ENCODE peak calls at places on chromosomes 3 and 15, in nine cellular contexts. One of them, this sample, is unnamed.

GRCh38 chr15:101023501-101024110 is 104.4 kb downstream of the LRRK1 start:
- DNase-seq in GDM1: no peak
- DNase-seq in anterior cingulate cortex: no peak
- DNase-seq in stimulated activated CD4-positive, alpha-beta T cell treated with anti-CD3 and anti-CD28 coated beads, Interleukin-2, amount 100 ng/mL, for 24 hours: no peak
- DNase-seq in neuronal stem cell: no peak
- DNase-seq in RPMI8226: no peak
- DNase-seq in NCI-H748 treated with DMSO at 0.1 percent for 48 hours: no peak
- DNase-seq in fibroblast of pulmonary artery: no peak
- DNase-seq in T follicular helper cell: no peak
- DNase-seq in this sample: no peak

GRCh38 chr3:9168230-9168629 is 81.2 kb downstream of the SRGAP3 start:
- DNase-seq in GDM1: no peak
- DNase-seq in NCI-H748 treated with DMSO at 0.1 percent for 48 hours: no peak
- DNase-seq in neuronal stem cell: no peak
- DNase-seq in anterior cingulate cortex: peak
- DNase-seq in T follicular helper cell: no peak
- DNase-seq in stimulated activated CD4-positive, alpha-beta T cell treated with anti-CD3 and anti-CD28 coated beads, Interleukin-2, amount 100 ng/mL, for 24 hours: peak
- DNase-seq in fibroblast of pulmonary artery: no peak
- DNase-seq in RPMI8226: peak
- DNase-seq in this sample: peak

GRCh38 chr3:68931406-68932149 is 769 bp downstream of the TAFA4 start:
- DNase-seq in GDM1: no peak
- DNase-seq in T follicular helper cell: no peak
- DNase-seq in fibroblast of pulmonary artery: no peak
- DNase-seq in neuronal stem cell: no peak
- DNase-seq in RPMI8226: no peak
- DNase-seq in NCI-H748 treated with DMSO at 0.1 percent for 48 hours: no peak
- DNase-seq in anterior cingulate cortex: no peak
- DNase-seq in stimulated activated CD4-positive, alpha-beta T cell treated with anti-CD3 and anti-CD28 coated beads, Interleukin-2, amount 100 ng/mL, for 24 hours: no peak
- DNase-seq in this sample: no peak

GRCh38 chr3:10421996-10422395 is 83.4 kb downstream of the ATP2B2 start:
- DNase-seq in stimulated activated CD4-positive, alpha-beta T cell treated with anti-CD3 and anti-CD28 coated beads, Interleukin-2, amount 100 ng/mL, for 24 hours: no peak
- DNase-seq in NCI-H748 treated with DMSO at 0.1 percent for 48 hours: no peak
- DNase-seq in GDM1: no peak
- DNase-seq in RPMI8226: no peak
- DNase-seq in anterior cingulate cortex: no peak
- DNase-seq in T follicular helper cell: no peak
- DNase-seq in fibroblast of pulmonary artery: no peak
- DNase-seq in neuronal stem cell: no peak
- DNase-seq in this sample: no peak

GRCh38 chr3:158768361-158768787 is 33.5 kb upstream of the MFSD1 start:
- DNase-seq in RPMI8226: no peak
- DNase-seq in fibroblast of pulmonary artery: peak
- DNase-seq in T follicular helper cell: no peak
- DNase-seq in neuronal stem cell: peak
- DNase-seq in stimulated activated CD4-positive, alpha-beta T cell treated with anti-CD3 and anti-CD28 coated beads, Interleukin-2, amount 100 ng/mL, for 24 hours: no peak
- DNase-seq in anterior cingulate cortex: peak
- DNase-seq in NCI-H748 treated with DMSO at 0.1 percent for 48 hours: no peak
- DNase-seq in GDM1: no peak
- DNase-seq in this sample: no peak

GRCh38 chr3:87145553-87145952 is 81.6 kb upstream of the CHMP2B start:
- DNase-seq in T follicular helper cell: no peak
- DNase-seq in neuronal stem cell: no peak
- DNase-seq in stimulated activated CD4-positive, alpha-beta T cell treated with anti-CD3 and anti-CD28 coated beads, Interleukin-2, amount 100 ng/mL, for 24 hours: no peak
- DNase-seq in NCI-H748 treated with DMSO at 0.1 percent for 48 hours: no peak
- DNase-seq in RPMI8226: peak
- DNase-seq in fibroblast of pulmonary artery: peak
- DNase-seq in GDM1: no peak
- DNase-seq in anterior cingulate cortex: peak
- DNase-seq in this sample: no peak

GRCh38 chr3:46386206-46386605 is 15.5 kb downstream of the CCR5 start:
- DNase-seq in T follicular helper cell: no peak
- DNase-seq in stimulated activated CD4-positive, alpha-beta T cell treated with anti-CD3 and anti-CD28 coated beads, Interleukin-2, amount 100 ng/mL, for 24 hours: no peak
- DNase-seq in GDM1: peak
- DNase-seq in NCI-H748 treated with DMSO at 0.1 percent for 48 hours: no peak
- DNase-seq in anterior cingulate cortex: no peak
- DNase-seq in neuronal stem cell: no peak
- DNase-seq in fibroblast of pulmonary artery: peak
- DNase-seq in RPMI8226: peak
- DNase-seq in this sample: no peak

GRCh38 chr3:112682361-112682760 is 41.4 kb upstream of the CCDC80 start:
- DNase-seq in fibroblast of pulmonary artery: no peak
- DNase-seq in anterior cingulate cortex: no peak
- DNase-seq in RPMI8226: no peak
- DNase-seq in NCI-H748 treated with DMSO at 0.1 percent for 48 hours: no peak
- DNase-seq in GDM1: no peak
- DNase-seq in T follicular helper cell: no peak
- DNase-seq in stimulated activated CD4-positive, alpha-beta T cell treated with anti-CD3 and anti-CD28 coated beads, Interleukin-2, amount 100 ng/mL, for 24 hours: no peak
- DNase-seq in neuronal stem cell: no peak
- DNase-seq in this sample: no peak

GRCh38 chr3:156817931-156818765 is 8.0 kb upstream of the LEKR1 start:
- DNase-seq in neuronal stem cell: no peak
- DNase-seq in NCI-H748 treated with DMSO at 0.1 percent for 48 hours: no peak
- DNase-seq in GDM1: no peak
- DNase-seq in stimulated activated CD4-positive, alpha-beta T cell treated with anti-CD3 and anti-CD28 coated beads, Interleukin-2, amount 100 ng/mL, for 24 hours: no peak
- DNase-seq in T follicular helper cell: no peak
- DNase-seq in RPMI8226: peak
- DNase-seq in fibroblast of pulmonary artery: no peak
- DNase-seq in anterior cingulate cortex: no peak
- DNase-seq in this sample: no peak

GRCh38 chr15:55588070-55588817 is at the start of gene PYGO1:
- DNase-seq in GDM1: peak
- DNase-seq in T follicular helper cell: no peak
- DNase-seq in NCI-H748 treated with DMSO at 0.1 percent for 48 hours: peak
- DNase-seq in neuronal stem cell: peak
- DNase-seq in RPMI8226: peak
- DNase-seq in fibroblast of pulmonary artery: peak
- DNase-seq in anterior cingulate cortex: peak
- DNase-seq in stimulated activated CD4-positive, alpha-beta T cell treated with anti-CD3 and anti-CD28 coated beads, Interleukin-2, amount 100 ng/mL, for 24 hours: peak
- DNase-seq in this sample: peak

GRCh38 chr3:172031957-172032356 is 7.4 kb upstream of the FNDC3B start:
- DNase-seq in anterior cingulate cortex: no peak
- DNase-seq in RPMI8226: no peak
- DNase-seq in stimulated activated CD4-positive, alpha-beta T cell treated with anti-CD3 and anti-CD28 coated beads, Interleukin-2, amount 100 ng/mL, for 24 hours: no peak
- DNase-seq in GDM1: no peak
- DNase-seq in NCI-H748 treated with DMSO at 0.1 percent for 48 hours: no peak
- DNase-seq in fibroblast of pulmonary artery: no peak
- DNase-seq in T follicular helper cell: no peak
- DNase-seq in neuronal stem cell: no peak
- DNase-seq in this sample: no peak

GRCh38 chr3:157958471-157958870 is 147.7 kb downstream of the SHOX2 start:
- DNase-seq in stimulated activated CD4-positive, alpha-beta T cell treated with anti-CD3 and anti-CD28 coated beads, Interleukin-2, amount 100 ng/mL, for 24 hours: no peak
- DNase-seq in NCI-H748 treated with DMSO at 0.1 percent for 48 hours: no peak
- DNase-seq in neuronal stem cell: no peak
- DNase-seq in anterior cingulate cortex: no peak
- DNase-seq in GDM1: no peak
- DNase-seq in T follicular helper cell: no peak
- DNase-seq in RPMI8226: no peak
- DNase-seq in fibroblast of pulmonary artery: no peak
- DNase-seq in this sample: no peak

GRCh38 chr3:58874795-58875194 is 175.0 kb downstream of the CFAP20DC start:
- DNase-seq in T follicular helper cell: no peak
- DNase-seq in NCI-H748 treated with DMSO at 0.1 percent for 48 hours: no peak
- DNase-seq in anterior cingulate cortex: no peak
- DNase-seq in stimulated activated CD4-positive, alpha-beta T cell treated with anti-CD3 and anti-CD28 coated beads, Interleukin-2, amount 100 ng/mL, for 24 hours: no peak
- DNase-seq in neuronal stem cell: no peak
- DNase-seq in fibroblast of pulmonary artery: no peak
- DNase-seq in RPMI8226: no peak
- DNase-seq in GDM1: no peak
- DNase-seq in this sample: no peak

GRCh38 chr15:92611150-92611549 is 44.4 kb downstream of the FAM174B start:
- DNase-seq in neuronal stem cell: no peak
- DNase-seq in T follicular helper cell: no peak
- DNase-seq in stimulated activated CD4-positive, alpha-beta T cell treated with anti-CD3 and anti-CD28 coated beads, Interleukin-2, amount 100 ng/mL, for 24 hours: no peak
- DNase-seq in anterior cingulate cortex: no peak
- DNase-seq in fibroblast of pulmonary artery: no peak
- DNase-seq in GDM1: no peak
- DNase-seq in NCI-H748 treated with DMSO at 0.1 percent for 48 hours: no peak
- DNase-seq in RPMI8226: no peak
- DNase-seq in this sample: no peak

GRCh38 chr3:73625124-73625665 is 454 bp upstream of the PDZRN3 start:
- DNase-seq in NCI-H748 treated with DMSO at 0.1 percent for 48 hours: no peak
- DNase-seq in stimulated activated CD4-positive, alpha-beta T cell treated with anti-CD3 and anti-CD28 coated beads, Interleukin-2, amount 100 ng/mL, for 24 hours: no peak
- DNase-seq in T follicular helper cell: no peak
- DNase-seq in RPMI8226: no peak
- DNase-seq in fibroblast of pulmonary artery: peak
- DNase-seq in GDM1: no peak
- DNase-seq in neuronal stem cell: peak
- DNase-seq in anterior cingulate cortex: no peak
- DNase-seq in this sample: no peak

GRCh38 chr3:186722457-186722856 is 5.3 kb downstream of the KNG1 start:
- DNase-seq in anterior cingulate cortex: no peak
- DNase-seq in RPMI8226: peak
- DNase-seq in T follicular helper cell: no peak
- DNase-seq in NCI-H748 treated with DMSO at 0.1 percent for 48 hours: no peak
- DNase-seq in stimulated activated CD4-positive, alpha-beta T cell treated with anti-CD3 and anti-CD28 coated beads, Interleukin-2, amount 100 ng/mL, for 24 hours: no peak
- DNase-seq in fibroblast of pulmonary artery: peak
- DNase-seq in GDM1: no peak
- DNase-seq in neuronal stem cell: no peak
- DNase-seq in this sample: no peak

GRCh38 chr3:31934866-31935265 is 46.2 kb downstream of the OSBPL10 start:
- DNase-seq in anterior cingulate cortex: no peak
- DNase-seq in T follicular helper cell: no peak
- DNase-seq in neuronal stem cell: no peak
- DNase-seq in GDM1: no peak
- DNase-seq in fibroblast of pulmonary artery: peak
- DNase-seq in stimulated activated CD4-positive, alpha-beta T cell treated with anti-CD3 and anti-CD28 coated beads, Interleukin-2, amount 100 ng/mL, for 24 hours: no peak
- DNase-seq in NCI-H748 treated with DMSO at 0.1 percent for 48 hours: no peak
- DNase-seq in RPMI8226: no peak
- DNase-seq in this sample: no peak

GRCh38 chr15:88704791-88705768 is 66.3 kb downstream of the ISG20 start:
- DNase-seq in T follicular helper cell: no peak
- DNase-seq in neuronal stem cell: peak
- DNase-seq in fibroblast of pulmonary artery: peak
- DNase-seq in anterior cingulate cortex: peak
- DNase-seq in GDM1: no peak
- DNase-seq in NCI-H748 treated with DMSO at 0.1 percent for 48 hours: no peak
- DNase-seq in RPMI8226: no peak
- DNase-seq in stimulated activated CD4-positive, alpha-beta T cell treated with anti-CD3 and anti-CD28 coated beads, Interleukin-2, amount 100 ng/mL, for 24 hours: no peak
- DNase-seq in this sample: no peak

GRCh38 chr3:54549607-54550006 is 378.3 kb downstream of the LRTM1 start:
- DNase-seq in neuronal stem cell: no peak
- DNase-seq in RPMI8226: no peak
- DNase-seq in fibroblast of pulmonary artery: no peak
- DNase-seq in anterior cingulate cortex: no peak
- DNase-seq in GDM1: no peak
- DNase-seq in NCI-H748 treated with DMSO at 0.1 percent for 48 hours: no peak
- DNase-seq in T follicular helper cell: no peak
- DNase-seq in stimulated activated CD4-positive, alpha-beta T cell treated with anti-CD3 and anti-CD28 coated beads, Interleukin-2, amount 100 ng/mL, for 24 hours: no peak
- DNase-seq in this sample: no peak

GRCh38 chr3:26621176-26621575 is 1.4 kb upstream of the LRRC3B start:
- DNase-seq in GDM1: no peak
- DNase-seq in neuronal stem cell: no peak
- DNase-seq in NCI-H748 treated with DMSO at 0.1 percent for 48 hours: no peak
- DNase-seq in stimulated activated CD4-positive, alpha-beta T cell treated with anti-CD3 and anti-CD28 coated beads, Interleukin-2, amount 100 ng/mL, for 24 hours: no peak
- DNase-seq in anterior cingulate cortex: no peak
- DNase-seq in fibroblast of pulmonary artery: no peak
- DNase-seq in RPMI8226: no peak
- DNase-seq in T follicular helper cell: no peak
- DNase-seq in this sample: no peak

GRCh38 chr15:82081904-82082810 is 36.3 kb upstream of the MEX3B start:
- DNase-seq in neuronal stem cell: peak
- DNase-seq in NCI-H748 treated with DMSO at 0.1 percent for 48 hours: no peak
- DNase-seq in T follicular helper cell: no peak
- DNase-seq in GDM1: no peak
- DNase-seq in anterior cingulate cortex: no peak
- DNase-seq in RPMI8226: no peak
- DNase-seq in stimulated activated CD4-positive, alpha-beta T cell treated with anti-CD3 and anti-CD28 coated beads, Interleukin-2, amount 100 ng/mL, for 24 hours: no peak
- DNase-seq in fibroblast of pulmonary artery: peak
- DNase-seq in this sample: no peak

GRCh38 chr3:62631471-62631870 is 243.7 kb downstream of the CADPS start:
- DNase-seq in T follicular helper cell: no peak
- DNase-seq in neuronal stem cell: no peak
- DNase-seq in RPMI8226: no peak
- DNase-seq in NCI-H748 treated with DMSO at 0.1 percent for 48 hours: peak
- DNase-seq in stimulated activated CD4-positive, alpha-beta T cell treated with anti-CD3 and anti-CD28 coated beads, Interleukin-2, amount 100 ng/mL, for 24 hours: no peak
- DNase-seq in GDM1: no peak
- DNase-seq in fibroblast of pulmonary artery: no peak
- DNase-seq in anterior cingulate cortex: no peak
- DNase-seq in this sample: no peak

GRCh38 chr3:33426068-33426467 is 14.1 kb downstream of the UBP1 start:
- DNase-seq in neuronal stem cell: no peak
- DNase-seq in anterior cingulate cortex: no peak
- DNase-seq in fibroblast of pulmonary artery: no peak
- DNase-seq in NCI-H748 treated with DMSO at 0.1 percent for 48 hours: peak
- DNase-seq in RPMI8226: no peak
- DNase-seq in GDM1: no peak
- DNase-seq in T follicular helper cell: no peak
- DNase-seq in stimulated activated CD4-positive, alpha-beta T cell treated with anti-CD3 and anti-CD28 coated beads, Interleukin-2, amount 100 ng/mL, for 24 hours: no peak
- DNase-seq in this sample: no peak

GRCh38 chr3:120762575-120762974 is 20.0 kb downstream of the GTF2E1 start:
- DNase-seq in neuronal stem cell: no peak
- DNase-seq in GDM1: no peak
- DNase-seq in NCI-H748 treated with DMSO at 0.1 percent for 48 hours: no peak
- DNase-seq in fibroblast of pulmonary artery: peak
- DNase-seq in RPMI8226: no peak
- DNase-seq in stimulated activated CD4-positive, alpha-beta T cell treated with anti-CD3 and anti-CD28 coated beads, Interleukin-2, amount 100 ng/mL, for 24 hours: no peak
- DNase-seq in anterior cingulate cortex: no peak
- DNase-seq in T follicular helper cell: no peak
- DNase-seq in this sample: no peak

GRCh38 chr3:86937306-86937791 is 53.6 kb downstream of the VGLL3 start:
- DNase-seq in stimulated activated CD4-positive, alpha-beta T cell treated with anti-CD3 and anti-CD28 coated beads, Interleukin-2, amount 100 ng/mL, for 24 hours: no peak
- DNase-seq in RPMI8226: no peak
- DNase-seq in neuronal stem cell: no peak
- DNase-seq in GDM1: no peak
- DNase-seq in NCI-H748 treated with DMSO at 0.1 percent for 48 hours: no peak
- DNase-seq in fibroblast of pulmonary artery: peak
- DNase-seq in T follicular helper cell: no peak
- DNase-seq in anterior cingulate cortex: no peak
- DNase-seq in this sample: no peak

GRCh38 chr3:13280856-13281656 is 139.1 kb downstream of the NUP210 start:
- DNase-seq in NCI-H748 treated with DMSO at 0.1 percent for 48 hours: no peak
- DNase-seq in GDM1: peak
- DNase-seq in anterior cingulate cortex: no peak
- DNase-seq in fibroblast of pulmonary artery: no peak
- DNase-seq in T follicular helper cell: no peak
- DNase-seq in neuronal stem cell: no peak
- DNase-seq in RPMI8226: no peak
- DNase-seq in stimulated activated CD4-positive, alpha-beta T cell treated with anti-CD3 and anti-CD28 coated beads, Interleukin-2, amount 100 ng/mL, for 24 hours: no peak
- DNase-seq in this sample: no peak

GRCh38 chr3:98259707-98260106 is 4.3 kb upstream of the OR5H6 start:
- DNase-seq in stimulated activated CD4-positive, alpha-beta T cell treated with anti-CD3 and anti-CD28 coated beads, Interleukin-2, amount 100 ng/mL, for 24 hours: no peak
- DNase-seq in T follicular helper cell: no peak
- DNase-seq in NCI-H748 treated with DMSO at 0.1 percent for 48 hours: no peak
- DNase-seq in neuronal stem cell: no peak
- DNase-seq in anterior cingulate cortex: no peak
- DNase-seq in RPMI8226: peak
- DNase-seq in fibroblast of pulmonary artery: no peak
- DNase-seq in GDM1: no peak
- DNase-seq in this sample: no peak

GRCh38 chr3:157360044-157360443 is 76.6 kb upstream of the PTX3 start:
- DNase-seq in GDM1: no peak
- DNase-seq in neuronal stem cell: no peak
- DNase-seq in T follicular helper cell: no peak
- DNase-seq in fibroblast of pulmonary artery: peak
- DNase-seq in NCI-H748 treated with DMSO at 0.1 percent for 48 hours: no peak
- DNase-seq in RPMI8226: no peak
- DNase-seq in anterior cingulate cortex: no peak
- DNase-seq in stimulated activated CD4-positive, alpha-beta T cell treated with anti-CD3 and anti-CD28 coated beads, Interleukin-2, amount 100 ng/mL, for 24 hours: no peak
- DNase-seq in this sample: no peak

GRCh38 chr15:64653757-64654156 is 121.6 kb downstream of the RBPMS2 start:
- DNase-seq in stimulated activated CD4-positive, alpha-beta T cell treated with anti-CD3 and anti-CD28 coated beads, Interleukin-2, amount 100 ng/mL, for 24 hours: no peak
- DNase-seq in RPMI8226: no peak
- DNase-seq in GDM1: no peak
- DNase-seq in neuronal stem cell: no peak
- DNase-seq in anterior cingulate cortex: no peak
- DNase-seq in fibroblast of pulmonary artery: peak
- DNase-seq in NCI-H748 treated with DMSO at 0.1 percent for 48 hours: no peak
- DNase-seq in T follicular helper cell: no peak
- DNase-seq in this sample: no peak

GRCh38 chr15:75130597-75131268 is 70.9 kb upstream of the C15orf39 start:
- DNase-seq in fibroblast of pulmonary artery: no peak
- DNase-seq in stimulated activated CD4-positive, alpha-beta T cell treated with anti-CD3 and anti-CD28 coated beads, Interleukin-2, amount 100 ng/mL, for 24 hours: no peak
- DNase-seq in RPMI8226: peak
- DNase-seq in GDM1: no peak
- DNase-seq in anterior cingulate cortex: no peak
- DNase-seq in NCI-H748 treated with DMSO at 0.1 percent for 48 hours: no peak
- DNase-seq in neuronal stem cell: no peak
- DNase-seq in T follicular helper cell: no peak
- DNase-seq in this sample: no peak

GRCh38 chr15:62969442-62970089 is 73.0 kb upstream of the TPM1 start:
- DNase-seq in NCI-H748 treated with DMSO at 0.1 percent for 48 hours: no peak
- DNase-seq in T follicular helper cell: no peak
- DNase-seq in fibroblast of pulmonary artery: no peak
- DNase-seq in neuronal stem cell: no peak
- DNase-seq in RPMI8226: no peak
- DNase-seq in GDM1: no peak
- DNase-seq in anterior cingulate cortex: no peak
- DNase-seq in stimulated activated CD4-positive, alpha-beta T cell treated with anti-CD3 and anti-CD28 coated beads, Interleukin-2, amount 100 ng/mL, for 24 hours: no peak
- DNase-seq in this sample: no peak

This sample was measured in stimulated activated naive B cell treated with anti-CD40 and anti-IgM and Interleukin-4, amounts not matched to agents 10 μg/mL and 1 μg/mL and 100 μg/mL, for 72 hours.